ENCODE peak calls at places on chromosomes 7 and 10, in eight cellular contexts. R, P, B, H, D, A, G and U are unnamed samples.

GRCh38 chr7:84803979-84804378 is 382.9 kb downstream of the SEMA3D start:
- DNase-seq in R (no peak), P (no peak), B (no peak), H (no peak), D (no peak), A (no peak), G (no peak), U (no peak)

GRCh38 chr10:69327463-69328345 is 49.4 kb downstream of the HK1 start:
- DNase-seq in R (no peak), P (peak; percentile 73), B (peak; percentile 62), H (no peak), D (peak; percentile 56), A (peak; percentile 81), G (no peak), U (peak; percentile 58)

GRCh38 chr10:31948021-31948420 is 19.4 kb upstream of the ARHGAP12 start:
- DNase-seq in R (no peak), P (no peak), B (no peak), H (no peak), D (no peak), A (no peak), G (no peak), U (no peak)

GRCh38 chr10:124367936-124368335 is 50.8 kb downstream of the OAT start:
- DNase-seq in R (no peak), P (no peak), B (no peak), H (no peak), D (no peak), A (no peak), G (no peak), U (no peak)

GRCh38 chr7:34156336-34156735 is 251.0 kb downstream of the BMPER start:
- DNase-seq in R (no peak), P (no peak), B (no peak), H (no peak), D (no peak), A (no peak), G (no peak), U (peak; percentile 49)

GRCh38 chr10:127979017-127979416 is 72.1 kb downstream of the PTPRE start:
- DNase-seq in R (no peak), P (no peak), B (no peak), H (no peak), D (no peak), A (no peak), G (no peak), U (no peak)

GRCh38 chr10:20536381-20536780 is 360.7 kb downstream of the NEBL start:
- DNase-seq in R (no peak), P (no peak), B (no peak), H (no peak), D (no peak), A (no peak), G (no peak), U (no peak)

GRCh38 chr7:152872061-152872744 is 112.7 kb downstream of the ACTR3B start:
- DNase-seq in R (no peak), P (no peak), B (no peak), H (no peak), D (no peak), A (no peak), G (no peak), U (no peak)

GRCh38 chr7:36752026-36752735 is 27.9 kb upstream of the AOAH start:
- DNase-seq in R (no peak), P (no peak), B (no peak), H (no peak), D (no peak), A (no peak), G (no peak), U (no peak)

GRCh38 chr7:45324683-45325237 is 167.2 kb downstream of the RAMP3 start:
- DNase-seq in R (no peak), P (no peak), B (no peak), H (no peak), D (no peak), A (no peak), G (no peak), U (no peak)

GRCh38 chr7:141875453-141875852 is 34.2 kb upstream of the PRSS37 start:
- DNase-seq in R (no peak), P (no peak), B (no peak), H (no peak), D (no peak), A (no peak), G (no peak), U (no peak)

GRCh38 chr7:4776160-4776623 is 769 bp downstream of the AP5Z1 start:
- DNase-seq in R (no peak), P (no peak), B (peak; percentile 40), H (no peak), D (no peak), A (no peak), G (no peak), U (no peak)

GRCh38 chr7:48876087-48876486 is 48.3 kb upstream of the CDC14C start:
- DNase-seq in R (peak; percentile 7), P (no peak), B (no peak), H (no peak), D (no peak), A (no peak), G (no peak), U (no peak)

GRCh38 chr7:105493928-105494325 is 28.1 kb downstream of the PUS7 start:
- DNase-seq in R (no peak), P (no peak), B (no peak), H (no peak), D (no peak), A (no peak), G (no peak), U (no peak)

GRCh38 chr7:140212100-140212881 is 35.5 kb upstream of the KDM7A start:
- DNase-seq in R (no peak), P (no peak), B (peak; percentile 74), H (no peak), D (no peak), A (peak; percentile 86), G (no peak), U (no peak)

GRCh38 chr10:47034511-47035051 is 123.4 kb downstream of the PTPN20 start:
- DNase-seq in R (no peak), P (no peak), B (no peak), H (no peak), D (no peak), A (no peak), G (no peak), U (no peak)

GRCh38 chr10:33982995-33983394 is 648.5 kb upstream of the NRP1 start:
- DNase-seq in R (no peak), P (no peak), B (peak; percentile 47), H (no peak), D (no peak), A (no peak), G (no peak), U (no peak)

GRCh38 chr7:26944486-26944885 is 80.1 kb upstream of the SKAP2 start:
- DNase-seq in R (no peak), P (no peak), B (no peak), H (no peak), D (no peak), A (no peak), G (no peak), U (no peak)

GRCh38 chr7:1868400-1869165 is 198.5 kb downstream of the ELFN1 start:
- DNase-seq in R (no peak), P (no peak), B (no peak), H (no peak), D (no peak), A (no peak), G (no peak), U (no peak)

GRCh38 chr7:116698930-116699722 is 27.1 kb downstream of the MET start:
- DNase-seq in R (no peak), P (no peak), B (no peak), H (no peak), D (no peak), A (no peak), G (no peak), U (no peak)

GRCh38 chr7:99514050-99514449 is 9.6 kb downstream of the ZKSCAN5 start:
- DNase-seq in R (no peak), P (no peak), B (no peak), H (no peak), D (no peak), A (no peak), G (no peak), U (no peak)

GRCh38 chr7:18653381-18654155 is 158.0 kb downstream of the HDAC9 start:
- DNase-seq in R (no peak), P (no peak), B (no peak), H (no peak), D (no peak), A (no peak), G (no peak), U (no peak)

GRCh38 chr10:90276894-90277447 is 575.6 kb downstream of the KIF20B start:
- DNase-seq in R (no peak), P (no peak), B (no peak), H (no peak), D (no peak), A (no peak), G (no peak), U (no peak)

GRCh38 chr10:68154211-68154497 is 44.9 kb downstream of the MYPN start:
- DNase-seq in R (peak; percentile 10), P (no peak), B (no peak), H (no peak), D (no peak), A (peak; percentile 24), G (no peak), U (no peak)
- H3K27ac ChIP-seq in R (no peak overlapping the region), P (no peak overlapping the region), B (peak overlapping the region; percentile 1), H (no peak overlapping the region), D (peak overlapping the region; percentile 35), A (no peak overlapping the region), G (no peak overlapping the region), U (no peak overlapping the region)

GRCh38 chr10:108203905-108204527 is 1039.5 kb upstream of the SORCS1 start:
- DNase-seq in R (no peak), P (no peak), B (no peak), H (no peak), D (no peak), A (no peak), G (no peak), U (no peak)
- H3K27ac ChIP-seq in R (no peak overlapping the region), P (no peak overlapping the region), B (no peak overlapping the region), H (no peak overlapping the region), D (no peak overlapping the region), A (no peak overlapping the region), G (no peak overlapping the region), U (no peak overlapping the region)

GRCh38 chr7:100825215-100825671 is 2.1 kb downstream of the EPHB4 start:
- DNase-seq in R (no peak), P (no peak), B (peak; percentile 41), H (peak; percentile 27), D (peak; percentile 25), A (peak; percentile 51), G (no peak), U (no peak)
- H3K27ac ChIP-seq in R (no peak overlapping the region), P (no peak overlapping the region), B (peak overlapping the region; percentile 15), H (peak overlapping the region; percentile 60), D (no peak overlapping the region), A (peak overlapping the region; percentile 53), G (no peak overlapping the region), U (no peak overlapping the region)

GRCh38 chr10:97961979-97962378 is 68.4 kb downstream of the CRTAC1 start:
- DNase-seq in R (no peak), P (no peak), B (no peak), H (no peak), D (no peak), A (no peak), G (no peak), U (no peak)
- H3K27ac ChIP-seq in R (no peak overlapping the region), P (no peak overlapping the region), B (no peak overlapping the region), H (no peak overlapping the region), D (no peak overlapping the region), A (no peak overlapping the region), G (no peak overlapping the region), U (no peak overlapping the region)

GRCh38 chr7:130917669-130918128 is 183.7 kb upstream of the KLF14 start:
- DNase-seq in R (no peak), P (no peak), B (no peak), H (no peak), D (no peak), A (no peak), G (no peak), U (no peak)
- H3K27ac ChIP-seq in R (no peak overlapping the region), P (peak overlapping the region; percentile 78), B (peak overlapping the region; percentile 97), H (peak overlapping the region; percentile 30), D (peak overlapping the region; percentile 99), A (peak overlapping the region; percentile 95), G (no peak overlapping the region), U (peak overlapping the region; percentile 93)